ENCODE peak calls at places on chromosome 21, in nine cellular contexts. C is fibroblast of lung, O is endothelial cell, I is HCT116, Q is fibroblast of the aortic adventitia, N is lung, Y is PC-3, S is progenitor cell of endocrine pancreas, T is lower leg skin. V is an unnamed sample.

GRCh38 chr21:37006243-37006520 is 320 bp upstream of the RIPPLY3 start:
- DNase-seq in C (no peak), O (peak), I (no peak), Q (no peak), N (no peak), Y (no peak), S (peak), T (no peak), V (no peak)

GRCh38 chr21:14889080-14889805 is 175.6 kb downstream of the NRIP1 start:
- DNase-seq in C (peak), O (no peak), I (no peak), Q (peak), N (no peak), Y (peak), S (no peak), T (no peak), V (no peak)

GRCh38 chr21:35483267-35483666 is 434.2 kb upstream of the RUNX1 start:
- DNase-seq in C (peak), O (no peak), I (no peak), Q (no peak), N (no peak), Y (no peak), S (no peak), T (no peak), V (no peak)

GRCh38 chr21:26007911-26008579 is 162.5 kb downstream of the APP start:
- DNase-seq in C (peak), O (no peak), I (no peak), Q (peak), N (no peak), Y (no peak), S (no peak), T (no peak), V (no peak)

GRCh38 chr21:16563795-16564194 is 834.0 kb downstream of the USP25 start:
- DNase-seq in C (peak), O (no peak), I (no peak), Q (peak), N (no peak), Y (peak), S (no peak), T (no peak), V (no peak)

GRCh38 chr21:17725339-17725738 is 93.8 kb downstream of the C21orf91 start:
- DNase-seq in C (no peak), O (no peak), I (no peak), Q (no peak), N (peak), Y (peak), S (no peak), T (no peak), V (no peak)

GRCh38 chr21:27406297-27407009 is 439.6 kb upstream of the ADAMTS5 start:
- DNase-seq in C (peak), O (no peak), I (no peak), Q (peak), N (no peak), Y (no peak), S (no peak), T (no peak), V (no peak)

GRCh38 chr21:15282666-15283065 is 217.9 kb upstream of the NRIP1 start:
- DNase-seq in C (peak), O (no peak), I (no peak), Q (peak), N (no peak), Y (peak), S (no peak), T (no peak), V (no peak)

GRCh38 chr21:38386967-38387366 is 111.3 kb downstream of the ERG start:
- DNase-seq in C (peak), O (no peak), I (no peak), Q (no peak), N (no peak), Y (no peak), S (no peak), T (no peak), V (no peak)

GRCh38 chr21:31731112-31731801 is 661 bp downstream of the SCAF4 start:
- DNase-seq in C (peak), O (peak), I (no peak), Q (no peak), N (peak), Y (no peak), S (peak), T (peak), V (peak)
- TF ChIP-seq CTCF in C (no peak), O (peak), I (no peak), Q (peak), N (no peak), Y (no peak), S (peak), T (no peak), V (no peak)

DNA sequence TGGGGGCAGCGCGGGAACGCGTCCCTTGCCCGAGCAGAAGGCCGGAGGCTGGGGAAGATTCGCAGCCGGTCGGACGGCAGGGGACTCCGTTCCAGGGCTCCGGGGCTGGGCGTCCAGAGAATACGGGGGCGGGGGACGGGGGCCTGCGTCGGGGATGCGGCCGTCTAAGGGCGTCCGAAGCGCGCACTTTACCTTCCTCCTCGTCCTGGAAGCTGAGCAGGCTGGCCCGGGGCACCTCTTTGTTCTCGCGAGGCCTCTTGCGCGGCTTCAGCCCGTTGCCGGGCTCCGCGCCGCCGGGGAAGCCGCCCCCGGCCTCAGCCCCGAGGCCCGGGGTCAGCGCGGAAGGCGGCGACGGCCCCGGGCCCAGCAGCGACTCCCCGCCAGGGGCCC is 426 bp downstream of the PAXBP1 start:
- DNase-seq in C (peak), O (peak), I (no peak), Q (peak), N (peak), Y (peak), S (peak), T (peak), V (no peak)
- TF ChIP-seq CTCF in C (no peak), O (no peak), I (no peak), Q (no peak), N (no peak), Y (no peak), S (peak), T (no peak), V (no peak)

GRCh38 chr21:46397211-46397905 is 61.3 kb upstream of the DIP2A start:
- DNase-seq in C (no peak), O (no peak), I (no peak), Q (no peak), N (no peak), Y (no peak), S (no peak), T (no peak), V (no peak)
- TF ChIP-seq CTCF in C (no peak), O (no peak), I (no peak), Q (no peak), N (no peak), Y (no peak), S (no peak), T (no peak), V (no peak)

GRCh38 chr21:44067011-44067839 is 40.0 kb upstream of the PWP2 start:
- DNase-seq in C (no peak), O (no peak), I (no peak), Q (no peak), N (no peak), Y (no peak), S (no peak), T (peak), V (no peak)

GRCh38 chr21:44070391-44070790 is 36.8 kb upstream of the PWP2 start:
- DNase-seq in C (no peak), O (no peak), I (no peak), Q (no peak), N (no peak), Y (no peak), S (no peak), T (no peak), V (no peak)

GRCh38 chr21:44074315-44074958 is 32.8 kb upstream of the PWP2 start:
- DNase-seq in C (no peak), O (no peak), I (no peak), Q (no peak), N (no peak), Y (no peak), S (no peak), T (no peak), V (no peak)

GRCh38 chr21:44072111-44072510 is 35.1 kb upstream of the PWP2 start:
- DNase-seq in C (no peak), O (no peak), I (no peak), Q (no peak), N (no peak), Y (no peak), S (no peak), T (no peak), V (no peak)

GRCh38 chr21:44071359-44072104 is 35.7 kb upstream of the PWP2 start:
- DNase-seq in C (no peak), O (no peak), I (no peak), Q (no peak), N (no peak), Y (no peak), S (no peak), T (no peak), V (no peak)
- TF ChIP-seq CTCF in C (no peak), O (no peak), I (peak), Q (no peak), N (no peak), Y (no peak), S (no peak), T (no peak), V (no peak)

GRCh38 chr21:41962425-41962966 is 8.7 kb upstream of the C2CD2 start:
- DNase-seq in C (no peak), O (no peak), I (no peak), Q (no peak), N (no peak), Y (no peak), S (no peak), T (no peak), V (no peak)
- TF ChIP-seq CTCF in C (no peak), O (no peak), I (no peak), Q (no peak), N (no peak), Y (no peak), S (no peak), T (no peak), V (no peak)

GRCh38 chr21:19322360-19322759 is 918.8 kb upstream of the TMPRSS15 start:
- DNase-seq in C (no peak), O (no peak), I (no peak), Q (no peak), N (no peak), Y (peak), S (no peak), T (no peak), V (no peak)
- TF ChIP-seq CTCF in C (no peak), O (no peak), I (no peak), Q (no peak), N (no peak), Y (peak), S (peak), T (no peak), V (peak)

GRCh38 chr21:39712976-39713375 is 32.0 kb upstream of the IGSF5 start:
- DNase-seq in C (no peak), O (no peak), I (no peak), Q (no peak), N (no peak), Y (peak), S (no peak), T (peak), V (no peak)
- TF ChIP-seq CTCF in C (no peak), O (no peak), I (peak), Q (no peak), N (no peak), Y (peak), S (peak), T (no peak), V (no peak)

GRCh38 chr21:23131177-23131576 is 2133.0 kb downstream of the NCAM2 start:
- DNase-seq in C (no peak), O (no peak), I (no peak), Q (no peak), N (no peak), Y (peak), S (no peak), T (no peak), V (no peak)

GRCh38 chr21:23130308-23130707 is 2132.1 kb downstream of the NCAM2 start:
- DNase-seq in C (no peak), O (no peak), I (no peak), Q (no peak), N (no peak), Y (peak), S (no peak), T (no peak), V (no peak)

GRCh38 chr21:23127973-23128372 is 2129.8 kb downstream of the NCAM2 start:
- DNase-seq in C (no peak), O (no peak), I (no peak), Q (no peak), N (no peak), Y (no peak), S (no peak), T (no peak), V (no peak)
- TF ChIP-seq CTCF in C (no peak), O (no peak), I (no peak), Q (no peak), N (no peak), Y (no peak), S (no peak), T (no peak), V (no peak)

GRCh38 chr21:32844076-32844475 is 72.5 kb upstream of the PAXBP1 start:
- DNase-seq in C (no peak), O (no peak), I (no peak), Q (no peak), N (no peak), Y (no peak), S (no peak), T (no peak), V (no peak)

GRCh38 chr21:32843561-32843960 is 72.0 kb upstream of the PAXBP1 start:
- DNase-seq in C (no peak), O (no peak), I (no peak), Q (no peak), N (no peak), Y (no peak), S (no peak), T (no peak), V (no peak)

DNA sequence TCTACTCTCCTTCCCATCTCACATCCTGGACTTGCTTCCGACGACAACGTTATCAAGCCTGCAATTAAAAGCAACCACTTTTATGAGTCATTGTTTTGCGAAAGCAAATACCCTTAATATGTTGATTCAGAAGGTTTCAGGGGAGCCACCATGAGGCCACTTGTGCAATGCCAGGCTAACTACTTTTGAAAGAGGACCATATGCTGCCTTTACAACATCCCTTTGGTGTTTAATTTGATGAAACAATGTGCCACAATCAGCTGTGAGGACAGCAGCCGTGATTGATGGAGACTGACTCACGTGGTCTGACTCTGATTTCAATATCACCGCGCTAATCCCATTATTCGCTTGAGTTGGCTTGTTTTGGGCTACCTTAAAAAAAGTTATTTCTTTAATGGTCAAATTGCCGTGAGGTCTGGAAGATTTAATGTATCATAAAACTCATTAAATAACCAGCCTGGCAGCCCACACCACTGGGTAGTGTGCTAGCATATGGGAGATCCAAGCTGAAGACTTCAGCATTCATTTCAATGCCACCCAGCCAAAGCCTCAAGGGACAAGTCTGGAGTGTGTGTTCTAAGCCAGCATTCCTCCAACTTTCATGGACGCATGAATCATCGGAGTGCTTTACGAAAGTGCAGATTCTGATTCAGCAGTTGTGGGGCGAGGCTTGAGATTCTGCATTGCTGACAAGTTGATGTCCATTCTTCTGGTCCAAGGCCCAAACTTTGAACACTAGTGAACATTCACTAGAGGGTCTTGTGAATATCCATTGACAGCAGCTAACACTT is 73.3 kb upstream of the PAXBP1 start:
- DNase-seq in C (peak), O (no peak), I (peak), Q (peak), N (no peak), Y (peak), S (no peak), T (no peak), V (no peak)
- TF ChIP-seq CTCF in C (no peak), O (no peak), I (peak), Q (peak), N (no peak), Y (peak), S (no peak), T (no peak), V (no peak)